ENCODE peak calls at places on chromosomes 16 and 17, in eight cellular contexts. Y, S, H, A, X, K, R and Z are unnamed samples.

GRCh38 chr16:22191966-22192260 is 14.2 kb upstream of the EEF2K start:
- DNase-seq in Y (no peak), S (no peak), H (no peak), A (no peak), X (no peak), K (no peak), R (peak), Z (no peak)

GRCh38 chr16:69386596-69386995 is 789 bp upstream of the TERF2 start:
- DNase-seq in Y (no peak), S (no peak), H (no peak), A (no peak), X (no peak), K (no peak), R (no peak), Z (no peak)

GRCh38 chr16:4140652-4141051 is 24.4 kb upstream of the ADCY9 start:
- DNase-seq in Y (peak), S (no peak), H (no peak), A (no peak), X (no peak), K (no peak), R (no peak), Z (no peak)

GRCh38 chr17:69246726-69247375 is 18.2 kb upstream of the ABCA10 start:
- DNase-seq in Y (peak), S (no peak), H (peak), A (no peak), X (no peak), K (no peak), R (no peak), Z (no peak)

GRCh38 chr16:86714166-86714565 is 135.8 kb downstream of the FOXL1 start:
- DNase-seq in Y (no peak), S (no peak), H (peak), A (no peak), X (no peak), K (no peak), R (no peak), Z (no peak)

GRCh38 chr16:88560722-88561484 is 9.3 kb upstream of the ZC3H18 start:
- DNase-seq in Y (peak), S (peak), H (peak), A (peak), X (no peak), K (no peak), R (no peak), Z (no peak)

GRCh38 chr17:59366040-59366757 is 34.7 kb downstream of the YPEL2 start:
- DNase-seq in Y (no peak), S (no peak), H (peak), A (peak), X (no peak), K (no peak), R (no peak), Z (no peak)

GRCh38 chr16:51896013-51896412 is 650.9 kb downstream of the TOX3 start:
- DNase-seq in Y (no peak), S (no peak), H (no peak), A (no peak), X (no peak), K (no peak), R (no peak), Z (no peak)

GRCh38 chr16:80936410-80936809 is 70.3 kb downstream of the CMC2 start:
- DNase-seq in Y (peak), S (no peak), H (no peak), A (no peak), X (no peak), K (no peak), R (no peak), Z (no peak)

GRCh38 chr16:9138731-9139501 is 47.5 kb downstream of the HAPSTR1 start:
- DNase-seq in Y (no peak), S (peak), H (peak), A (peak), X (peak), K (peak), R (peak), Z (peak)

GRCh38 chr16:1964506-1965471 is at the start of gene RPS2:
- DNase-seq in Y (peak), S (peak), H (peak), A (peak), X (peak), K (peak), R (peak), Z (peak)

GRCh38 chr16:89907055-89907814 is 11.4 kb upstream of the MC1R start:
- DNase-seq in Y (no peak), S (no peak), H (no peak), A (no peak), X (no peak), K (no peak), R (no peak), Z (no peak)

GRCh38 chr17:36910513-36910912 is 26.8 kb upstream of the LHX1 start:
- DNase-seq in Y (no peak), S (no peak), H (no peak), A (no peak), X (no peak), K (no peak), R (no peak), Z (no peak)

GRCh38 chr17:17613708-17614114 is 22.2 kb upstream of the PEMT start:
- DNase-seq in Y (peak), S (peak), H (peak), A (peak), X (no peak), K (no peak), R (peak), Z (no peak)

GRCh38 chr16:12758670-12759558 is 44.8 kb downstream of the CPPED1 start:
- DNase-seq in Y (no peak), S (no peak), H (no peak), A (no peak), X (no peak), K (no peak), R (no peak), Z (no peak)

GRCh38 chr16:87404764-87405625 is 12.9 kb downstream of the MAP1LC3B start:
- DNase-seq in Y (no peak), S (no peak), H (no peak), A (no peak), X (no peak), K (no peak), R (no peak), Z (no peak)

GRCh38 chr17:34098712-34099111 is 156.4 kb upstream of the CCL2 start:
- DNase-seq in Y (no peak), S (no peak), H (no peak), A (no peak), X (no peak), K (no peak), R (no peak), Z (no peak)

GRCh38 chr16:49910761-49911160 is 54.8 kb upstream of the ZNF423 start:
- DNase-seq in Y (no peak), S (no peak), H (peak), A (no peak), X (no peak), K (no peak), R (no peak), Z (no peak)

GRCh38 chr16:25832288-25832687 is 140.5 kb downstream of the HS3ST4 start:
- DNase-seq in Y (no peak), S (no peak), H (no peak), A (no peak), X (no peak), K (no peak), R (no peak), Z (no peak)

GRCh38 chr16:81127051-81127450 is 30.9 kb upstream of the GCSH start:
- DNase-seq in Y (peak), S (no peak), H (no peak), A (no peak), X (no peak), K (no peak), R (no peak), Z (no peak)

GRCh38 chr16:77834600-77834963 is 46.2 kb downstream of the VAT1L start:
- DNase-seq in Y (peak), S (no peak), H (no peak), A (no peak), X (no peak), K (no peak), R (no peak), Z (no peak)

GRCh38 chr16:81723098-81723723 is 55.9 kb upstream of the PLCG2 start:
- DNase-seq in Y (peak), S (peak), H (peak), A (no peak), X (no peak), K (no peak), R (no peak), Z (no peak)

GRCh38 chr17:17514993-17515920 is 19.1 kb upstream of the RASD1 start:
- DNase-seq in Y (peak), S (no peak), H (peak), A (peak), X (no peak), K (no peak), R (no peak), Z (no peak)

GRCh38 chr16:68901910-68902309 is 58.6 kb downstream of the TANGO6 start:
- DNase-seq in Y (peak), S (no peak), H (no peak), A (no peak), X (no peak), K (no peak), R (no peak), Z (no peak)

GRCh38 chr17:45231481-45232116 is 9.9 kb downstream of the FMNL1 start:
- DNase-seq in Y (no peak), S (peak), H (peak), A (peak), X (no peak), K (no peak), R (peak), Z (no peak)
- TF ChIP-seq CTCF in Y (peak), S (peak), H (peak), A (peak), X (no peak), K (peak), R (peak), Z (no peak)

DNA sequence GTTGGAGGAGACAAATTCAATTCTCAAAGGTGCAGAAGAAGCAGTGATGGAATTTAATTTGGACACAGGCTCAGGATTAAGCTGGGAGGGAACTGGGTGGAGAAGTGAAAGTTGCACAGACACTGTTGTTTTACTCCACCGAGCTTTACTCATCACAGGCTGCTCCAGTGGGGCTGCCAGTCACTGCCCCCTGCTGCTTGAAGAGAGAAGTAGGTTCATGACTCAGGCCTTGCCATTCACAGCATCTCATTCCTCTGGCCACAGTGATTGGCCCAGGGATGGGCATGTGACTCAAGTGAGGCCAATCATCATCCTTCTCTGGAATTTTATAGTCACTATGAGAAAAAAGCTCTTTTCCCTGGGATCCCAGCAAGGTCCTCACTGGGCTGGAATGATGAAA is 11.8 kb downstream of the GNAO1 start:
- DNase-seq in Y (no peak), S (no peak), H (peak), A (peak), X (no peak), K (no peak), R (peak), Z (no peak)
- TF ChIP-seq CTCF in Y (no peak), S (no peak), H (peak), A (no peak), X (no peak), K (peak), R (no peak), Z (no peak)

DNA sequence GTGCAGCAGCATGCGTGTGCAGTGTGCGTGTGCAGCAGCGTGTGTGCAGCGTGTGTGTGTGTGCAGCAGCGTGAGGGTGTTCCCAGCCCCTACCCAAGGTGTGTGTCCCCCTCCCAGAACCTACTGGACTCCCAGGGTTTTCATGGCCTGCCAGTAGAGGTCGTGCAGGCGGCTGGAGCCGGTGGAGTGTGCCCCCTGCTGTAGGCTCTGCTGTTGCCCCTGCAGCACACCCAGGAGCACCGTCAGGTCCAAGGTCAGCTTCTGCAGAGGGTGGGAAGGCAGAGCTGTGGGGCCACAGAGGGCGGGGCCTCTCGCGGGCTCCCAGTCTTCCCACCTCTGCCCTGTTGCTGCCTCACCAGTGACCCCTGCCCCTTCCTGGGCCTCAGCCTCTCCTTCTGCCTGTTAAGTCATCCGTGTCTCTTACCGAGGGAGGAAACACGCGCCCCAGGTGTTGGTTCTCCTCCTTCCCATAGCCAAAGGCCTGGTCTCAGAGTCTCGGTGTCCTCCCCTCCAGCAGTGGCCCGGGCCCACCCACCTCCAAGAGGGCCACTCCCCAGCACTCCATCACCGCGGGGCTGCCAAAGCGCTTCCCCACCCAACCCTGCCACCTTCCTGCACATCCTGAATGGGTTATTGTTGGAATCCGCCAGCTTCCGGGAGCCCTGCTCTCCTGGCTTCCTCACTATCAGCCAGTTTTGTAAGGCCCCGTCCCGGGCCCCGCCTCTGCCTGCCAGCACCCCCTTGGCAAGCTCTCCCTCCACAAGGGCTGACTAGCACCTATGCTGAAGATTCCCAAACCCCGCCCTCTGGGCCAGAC is 14.8 kb downstream of the MYBBP1A start:
- DNase-seq in Y (no peak), S (peak), H (no peak), A (peak), X (peak), K (no peak), R (no peak), Z (no peak)
- TF ChIP-seq CTCF in Y (no peak), S (no peak), H (no peak), A (no peak), X (no peak), K (no peak), R (no peak), Z (no peak)

GRCh38 chr16:84048306-84048705 is 5.7 kb upstream of the SLC38A8 start:
- DNase-seq in Y (no peak), S (no peak), H (peak), A (peak), X (no peak), K (no peak), R (no peak), Z (no peak)
- TF ChIP-seq CTCF in Y (peak), S (no peak), H (peak), A (peak), X (no peak), K (no peak), R (peak), Z (no peak)

DNA sequence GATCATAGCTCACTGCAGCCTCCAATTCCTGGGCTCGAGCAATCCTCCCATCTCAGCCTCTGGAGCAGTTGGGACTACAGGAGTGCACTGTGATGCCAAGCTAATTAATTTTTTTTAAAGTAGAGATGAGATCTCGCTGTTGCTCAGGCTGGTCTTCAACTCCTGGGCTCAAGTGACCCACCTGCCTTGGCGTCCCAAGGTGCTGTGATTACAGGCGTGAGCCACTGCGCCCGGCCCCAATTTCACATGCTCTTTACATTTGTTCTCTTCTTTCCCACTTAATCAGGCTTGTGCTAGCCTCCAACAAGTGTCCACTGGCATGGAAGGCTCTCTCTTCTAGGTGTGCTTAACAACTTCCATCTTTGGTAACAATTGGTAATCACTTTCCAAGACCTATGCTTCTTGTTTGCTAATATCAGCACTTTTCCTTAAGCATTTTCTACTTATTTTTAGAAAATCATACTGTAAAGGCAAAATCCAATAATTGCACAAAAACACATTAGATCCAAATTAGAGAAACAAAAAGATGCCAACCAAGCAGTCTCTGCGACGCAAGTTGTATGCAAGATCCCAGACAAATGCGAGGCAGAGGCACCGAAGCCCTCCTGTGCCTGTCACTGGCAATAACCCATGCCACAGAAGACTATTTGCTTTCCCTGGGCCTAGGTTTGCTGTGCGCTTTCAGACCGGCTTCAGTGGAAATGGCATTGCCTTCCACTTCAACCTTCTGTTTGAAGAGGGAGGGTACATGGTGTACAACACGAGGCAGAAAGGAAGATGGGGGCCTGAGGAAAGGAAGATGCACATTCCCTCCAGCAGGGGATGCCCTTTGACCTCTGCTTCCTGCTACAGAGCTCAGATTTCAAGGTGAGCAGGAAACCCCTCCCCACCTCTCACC is 52.6 kb downstream of the NOS2 start:
- DNase-seq in Y (no peak), S (no peak), H (peak), A (peak), X (no peak), K (no peak), R (no peak), Z (no peak)
- TF ChIP-seq CTCF in Y (peak), S (peak), H (peak), A (peak), X (peak), K (no peak), R (peak), Z (no peak)

GRCh38 chr17:39683295-39683939 is 4.4 kb downstream of the PGAP3 start:
- DNase-seq in Y (no peak), S (no peak), H (no peak), A (no peak), X (no peak), K (no peak), R (no peak), Z (no peak)

GRCh38 chr17:39687101-39687545 is 734 bp downstream of the PGAP3 start:
- DNase-seq in Y (no peak), S (no peak), H (no peak), A (no peak), X (no peak), K (no peak), R (no peak), Z (no peak)

GRCh38 chr17:39687546-39688474 is at the start of gene PGAP3:
- DNase-seq in Y (peak), S (peak), H (peak), A (peak), X (peak), K (peak), R (peak), Z (peak)

GRCh38 chr17:39688475-39688835 is 598 bp upstream of the PGAP3 start:
- DNase-seq in Y (no peak), S (no peak), H (no peak), A (no peak), X (no peak), K (no peak), R (no peak), Z (no peak)

DNA sequence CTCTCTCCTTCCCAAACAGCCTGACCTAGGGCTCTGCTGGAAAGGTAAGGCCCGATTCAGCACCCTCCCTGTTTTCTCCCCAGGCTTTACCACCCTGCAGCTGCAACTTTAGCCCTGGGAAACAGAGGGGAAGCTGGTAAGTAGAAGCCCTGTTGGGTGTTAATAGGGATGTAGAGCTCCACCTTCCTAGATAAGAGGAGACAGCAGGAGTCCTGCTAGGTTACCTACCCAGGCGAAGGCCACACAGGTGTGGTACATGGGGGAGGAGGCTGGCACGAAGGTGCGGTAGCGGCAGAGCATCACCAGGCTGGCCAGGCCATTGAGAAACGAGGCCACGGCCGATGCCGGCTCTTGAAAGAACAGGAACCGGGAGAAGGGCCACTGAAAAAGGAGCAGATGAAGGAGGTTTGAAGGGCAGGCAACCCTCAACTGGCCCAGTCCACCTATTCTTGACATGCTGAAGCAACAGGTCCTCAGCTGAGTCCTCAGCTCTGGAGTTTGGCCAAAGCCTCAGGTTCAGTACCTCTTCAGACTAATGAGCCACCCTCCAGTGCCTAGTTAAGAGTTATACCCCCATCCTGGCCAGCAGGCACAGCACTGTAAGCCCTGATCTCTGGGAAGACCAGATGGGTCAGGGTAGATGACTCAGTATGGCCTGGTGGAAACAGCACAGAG is 3.4 kb downstream of the PGAP3 start:
- DNase-seq in Y (no peak), S (no peak), H (no peak), A (no peak), X (no peak), K (no peak), R (no peak), Z (no peak)
- TF ChIP-seq CTCF in Y (no peak), S (no peak), H (no peak), A (no peak), X (no peak), K (no peak), R (no peak), Z (no peak)

DNA sequence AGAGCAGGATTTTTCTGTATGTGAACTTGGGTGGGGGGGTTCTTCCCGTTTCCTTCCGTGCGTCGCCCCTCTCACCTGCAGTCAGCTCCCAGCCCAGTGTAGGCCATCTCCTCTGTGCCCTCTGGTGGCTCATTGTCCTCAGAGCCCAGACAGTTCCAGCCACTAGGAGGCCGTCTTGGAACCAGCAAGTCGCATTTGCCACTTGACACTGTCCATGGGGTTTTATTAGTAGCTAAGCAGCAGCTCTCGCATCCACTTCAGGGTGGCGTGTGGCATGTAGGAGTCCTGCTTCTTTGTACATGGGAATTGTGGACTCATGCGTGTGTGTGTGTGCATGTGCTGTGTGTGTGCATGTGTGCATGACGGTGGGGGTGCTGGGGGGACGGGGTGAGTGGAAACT is 74.0 kb downstream of the SEC14L1 start:
- DNase-seq in Y (no peak), S (peak), H (peak), A (peak), X (no peak), K (no peak), R (peak), Z (no peak)
- TF ChIP-seq CTCF in Y (peak), S (no peak), H (peak), A (no peak), X (no peak), K (peak), R (peak), Z (no peak)